ENCODE peak calls at places on chromosomes 3 and 15, in ten cellular contexts. A is adipocyte, N is GM12892, E is glutamatergic neuron, L is HFFc6, Z is Karpas-422, Q is hepatic stellate cell, U is NCI-H2107, B is substantia nigra, M is kidney glomerular epithelial cell. Y is an unnamed sample.

GRCh38 chr3:117443014-117443413 is 733.4 kb downstream of the TUSC7 start:
- DNase-seq in U (no peak), Q (no peak), L (no peak), Z (no peak), E (no peak), N (no peak), M (peak; percentile 70), A (peak; percentile 63), B (no peak), Y (peak; percentile 59)

GRCh38 chr15:66565731-66566130 is at the start of gene LCTL:
- DNase-seq in Q (peak; percentile 71), Z (no peak), B (peak; percentile 17), L (peak; percentile 13), M (peak; percentile 33), A (peak; percentile 22), E (no peak), U (no peak), N (no peak), Y (no peak)

GRCh38 chr3:49747792-49748480 is 24.2 kb upstream of the GMPPB start:
- DNase-seq in B (no peak), Z (no peak), N (no peak), E (no peak), A (no peak), M (no peak), L (peak; percentile 28), Q (no peak), U (no peak), Y (peak; percentile 62)

GRCh38 chr3:159711560-159712333 is 276.9 kb upstream of the IL12A start:
- DNase-seq in B (no peak), A (peak; percentile 70), M (peak; percentile 18), U (no peak), L (peak; percentile 78), Q (peak; percentile 67), E (no peak), Z (no peak), N (no peak), Y (no peak)

GRCh38 chr3:110664148-110664547 is 407.5 kb upstream of the NECTIN3 start:
- DNase-seq in Z (no peak), Q (peak; percentile 10), B (no peak), A (peak; percentile 43), M (no peak), N (no peak), U (no peak), L (peak; percentile 2), E (no peak), Y (no peak)

GRCh38 chr15:82854554-82854953 is 45.1 kb downstream of the WHAMM start:
- DNase-seq in L (no peak), Q (no peak), Z (no peak), B (no peak), U (no peak), A (no peak), N (no peak), M (no peak), E (no peak), Y (no peak)

GRCh38 chr3:125340121-125340520 is 35.0 kb downstream of the ZNF148 start:
- DNase-seq in A (no peak), Z (no peak), Q (no peak), N (no peak), B (no peak), L (no peak), U (no peak), M (no peak), E (no peak), Y (no peak)

GRCh38 chr3:158974905-158975304 is 173.1 kb downstream of the MFSD1 start:
- DNase-seq in A (no peak), B (no peak), L (no peak), E (no peak), Q (no peak), U (no peak), Z (peak; percentile 10), N (no peak), M (no peak), Y (no peak)